ENCODE peak calls at places on chromosomes 13 and 19, in six cellular contexts. J is DND-41, G is body of pancreas, L is aorta, P is left ventricle myocardium inferior, X is lower lobe of right lung. D is an unnamed sample. For H3K4me1, the result is how much of the 10 kb centered on the place peaks cover.

GRCh38 chr19:3968556-3969434 is 2.1 kb downstream of the DAPK3 start:
- DNase-seq in J (peak), G (peak), L (peak), P (peak), X (peak), D (peak)

GRCh38 chr19:13692096-13692495 is 72.2 kb upstream of the MRI1 start:
- DNase-seq in J (no peak), G (no peak), L (peak), P (no peak), X (no peak), D (peak)

GRCh38 chr13:25633108-25633507 is 261.3 kb downstream of the ATP8A2 start:
- DNase-seq in J (no peak), G (no peak), L (no peak), P (no peak), X (no peak), D (no peak)

GRCh38 chr19:51783373-51783772 is 11.6 kb upstream of the FPR3 start:
- DNase-seq in J (no peak), G (no peak), L (no peak), P (no peak), X (no peak), D (peak)

GRCh38 chr13:51912511-51913225 is 50.9 kb downstream of the CCDC70 start:
- DNase-seq in J (no peak), G (no peak), L (no peak), P (no peak), X (no peak), D (no peak)

GRCh38 chr13:112869202-112870061 is 99.6 kb upstream of the MCF2L start:
- DNase-seq in J (no peak), G (no peak), L (no peak), P (no peak), X (no peak), D (no peak)

GRCh38 chr13:30235206-30235605 is 72.1 kb downstream of the KATNAL1 start:
- DNase-seq in J (no peak), G (no peak), L (no peak), P (no peak), X (no peak), D (peak)

GRCh38 chr13:105817011-105817410 is 718.5 kb downstream of the EFNB2 start:
- DNase-seq in J (no peak), G (no peak), L (no peak), P (no peak), X (no peak), D (no peak)

GRCh38 chr13:42745655-42746054 is 35.7 kb upstream of the FAM216B start:
- DNase-seq in J (no peak), G (no peak), L (no peak), P (no peak), X (no peak), D (peak)

GRCh38 chr13:61546413-61546812 is 130.8 kb upstream of the PCDH20 start:
- DNase-seq in J (no peak), G (no peak), L (no peak), P (no peak), X (no peak), D (no peak)

GRCh38 chr13:94153586-94153985 is 325.9 kb downstream of the DCT start:
- DNase-seq in J (no peak), G (no peak), L (no peak), P (no peak), X (no peak), D (no peak)

GRCh38 chr13:89115307-89115706 is 1444.1 kb downstream of the SLITRK5 start:
- DNase-seq in J (no peak), G (no peak), L (no peak), P (no peak), X (no peak), D (no peak)

GRCh38 chr13:95002968-95003813 is 290.8 kb upstream of the SOX21 start:
- DNase-seq in J (no peak), G (no peak), L (no peak), P (no peak), X (no peak), D (no peak)

GRCh38 chr13:32726374-32727037 is 140.3 kb downstream of the PDS5B start:
- DNase-seq in J (no peak), G (no peak), L (no peak), P (no peak), X (no peak), D (peak)

GRCh38 chr13:95896302-95896701 is 156.9 kb downstream of the UGGT2 start:
- DNase-seq in J (no peak), G (no peak), L (no peak), P (no peak), X (no peak), D (no peak)

GRCh38 chr19:45780146-45780447 is 2.2 kb downstream of the DMPK start:
- DNase-seq in J (no peak), G (no peak), L (no peak), P (no peak), X (no peak), D (no peak)

GRCh38 chr19:49513746-49514118 is 1.3 kb downstream of the FCGRT start:
- DNase-seq in J (no peak), G (no peak), L (no peak), P (no peak), X (no peak), D (no peak)

GRCh38 chr13:39058040-39058439 is 19.8 kb downstream of the NHLRC3 start:
- DNase-seq in J (no peak), G (no peak), L (no peak), P (no peak), X (no peak), D (no peak)

GRCh38 chr13:88840085-88840484 is 1168.9 kb downstream of the SLITRK5 start:
- DNase-seq in J (no peak), G (no peak), L (no peak), P (no peak), X (no peak), D (no peak)

GRCh38 chr19:14073925-14074838 is 1.6 kb downstream of the MISP3 start:
- DNase-seq in J (peak), G (no peak), L (no peak), P (no peak), X (no peak), D (peak)

GRCh38 chr19:7461841-7462629 is 26.8 kb downstream of the PEX11G start:
- DNase-seq in J (no peak), G (no peak), L (no peak), P (no peak), X (no peak), D (no peak)

GRCh38 chr19:39474139-39474620 is 6.5 kb upstream of the TIMM50 start:
- DNase-seq in J (peak), G (peak), L (no peak), P (peak), X (peak), D (peak)

GRCh38 chr13:18951412-18951811 is 230.2 kb downstream of the TUBA3C start:
- DNase-seq in J (no peak), G (no peak), L (peak), P (no peak), X (no peak), D (no peak)

GRCh38 chr13:36965767-36966166 is 33.4 kb downstream of the ALG5 start:
- DNase-seq in J (no peak), G (no peak), L (no peak), P (no peak), X (no peak), D (peak)

GRCh38 chr13:60453490-60453889 is 56.5 kb downstream of the TDRD3 start:
- DNase-seq in J (no peak), G (no peak), L (no peak), P (no peak), X (no peak), D (peak)

GRCh38 chr19:4130635-4131438 is 6.9 kb upstream of the MAP2K2 start:
- DNase-seq in J (no peak), G (no peak), L (no peak), P (no peak), X (no peak), D (peak)

GRCh38 chr19:3324405-3324856 is 42.0 kb upstream of the NFIC start:
- DNase-seq in J (peak), G (peak), L (peak), P (peak), X (peak), D (no peak)

GRCh38 chr13:110683203-110683883 is 22.6 kb downstream of the CARS2 start:
- DNase-seq in J (no peak), G (no peak), L (no peak), P (no peak), X (no peak), D (peak)

GRCh38 chr13:48975101-48975925 is at the start of gene FNDC3A:
- DNase-seq in J (peak), G (peak), L (peak), P (peak), X (peak), D (peak)

GRCh38 chr13:42660367-42660965 is 86.5 kb downstream of the TNFSF11 start:
- DNase-seq in J (no peak), G (no peak), L (no peak), P (no peak), X (no peak), D (peak)

GRCh38 chr13:111954681-111955411 is 112.1 kb upstream of the SOX1 start:
- DNase-seq in J (no peak), G (no peak), L (no peak), P (no peak), X (no peak), D (no peak)

GRCh38 chr19:53945441-53945840 is 17.3 kb upstream of the CACNG8 start:
- DNase-seq in J (no peak), G (no peak), L (no peak), P (no peak), X (no peak), D (peak)

GRCh38 chr19:35977446-35978222 is 17.4 kb upstream of the SDHAF1 start:
- DNase-seq in J (peak), G (no peak), L (no peak), P (no peak), X (no peak), D (peak)

GRCh38 chr19:43780706-43781525 is at the start of gene KCNN4:
- DNase-seq in J (no peak), G (no peak), L (peak), P (no peak), X (no peak), D (peak)

GRCh38 chr13:43191561-43191960 is 168.2 kb downstream of the DNAJC15 start:
- DNase-seq in J (no peak), G (no peak), L (no peak), P (no peak), X (no peak), D (no peak)

GRCh38 chr13:101382701-101383100 is 33.6 kb downstream of the NALCN start:
- DNase-seq in J (no peak), G (no peak), L (no peak), P (no peak), X (no peak), D (no peak)

GRCh38 chr19:42762782-42763181 is 2.7 kb downstream of the PSG8 start:
- DNase-seq in J (no peak), G (no peak), L (no peak), P (no peak), X (no peak), D (peak)

GRCh38 chr13:109666656-109667448 is 119.5 kb downstream of the IRS2 start:
- DNase-seq in J (no peak), G (no peak), L (no peak), P (no peak), X (no peak), D (peak)

DNA sequence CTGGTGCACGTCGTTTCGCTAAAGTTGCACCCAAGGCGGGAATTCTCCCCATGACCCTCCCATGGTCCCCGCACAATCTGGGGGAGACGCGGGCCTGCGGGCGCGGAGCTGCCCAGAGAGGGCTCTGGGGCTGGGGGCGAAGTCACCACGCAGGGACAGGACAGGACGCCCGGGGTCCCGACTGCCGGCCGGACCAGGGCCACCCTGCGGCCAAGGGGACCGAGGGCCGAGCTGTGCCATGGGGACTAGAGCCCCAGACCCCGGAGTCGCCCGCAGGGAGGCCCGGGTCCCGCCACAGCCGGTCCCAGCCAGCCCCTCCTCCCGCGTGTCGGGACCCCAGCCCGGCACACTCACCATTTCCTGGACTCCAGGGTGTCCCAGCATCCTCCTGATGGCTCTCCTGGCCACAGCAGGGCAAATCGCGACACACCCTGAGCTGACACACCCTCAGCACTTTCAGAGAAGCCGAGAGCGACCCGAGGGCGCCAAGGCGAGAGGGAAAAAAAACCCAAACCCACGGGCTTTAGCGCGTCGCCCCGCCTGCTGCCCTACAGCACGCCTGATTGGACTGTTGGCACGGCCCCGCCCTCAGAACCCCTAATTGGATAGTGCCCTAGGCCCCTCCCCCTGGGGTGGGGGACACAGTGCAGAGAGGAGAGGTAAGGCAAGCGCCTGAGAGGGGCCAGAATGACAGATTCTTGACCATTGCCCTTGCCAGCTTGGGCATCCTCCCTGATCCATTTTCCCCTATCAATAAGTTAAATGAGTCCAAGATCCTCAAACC is 28.6 kb downstream of the ZNF44 start:
- DNase-seq in J (no peak), G (no peak), L (no peak), P (no peak), X (no peak), D (no peak)
- H3K4me3 ChIP-seq in J (no peak), G (no peak), L (no peak), P (no peak), X (no peak), D (no peak)

GRCh38 chr13:40505196-40505595 is 161.2 kb downstream of the FOXO1 start:
- DNase-seq in J (no peak), G (no peak), L (no peak), P (no peak), X (no peak), D (no peak)
- H3K4me1 ChIP-seq in J (under half), G (under half), L (under half), P (under half), X (under half), D (under half)

DNA sequence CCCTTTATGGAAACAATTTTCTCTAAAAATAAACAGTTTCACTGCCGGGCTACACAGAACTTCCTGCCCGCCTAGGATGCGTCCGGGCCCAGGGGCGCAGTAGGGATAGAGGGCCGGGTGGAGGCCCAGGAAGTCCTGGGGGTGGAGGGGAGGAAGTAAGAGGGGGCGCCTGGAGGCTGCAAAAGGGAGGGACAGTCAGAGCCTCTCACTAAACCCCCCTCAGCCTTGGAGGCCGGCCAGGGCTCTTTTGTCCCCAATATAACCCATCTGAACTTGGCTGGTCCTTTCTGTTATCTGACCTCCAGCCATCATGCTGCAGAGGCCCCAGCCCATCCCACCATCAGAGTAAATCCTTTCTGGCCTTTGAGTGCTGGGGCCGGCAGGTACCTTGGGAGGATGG is 2.2 kb downstream of the KANK2 start:
- DNase-seq in J (no peak), G (no peak), L (no peak), P (peak), X (no peak), D (peak)
- H3K4me3 ChIP-seq in J (no peak), G (no peak), L (peak), P (peak), X (peak), D (peak)

GRCh38 chr19:2070436-2070827 is 19.4 kb upstream of the MKNK2 start:
- DNase-seq in J (no peak), G (no peak), L (no peak), P (no peak), X (no peak), D (no peak)

GRCh38 chr19:2077398-2077797 is 18.7 kb downstream of the MOB3A start:
- DNase-seq in J (no peak), G (no peak), L (no peak), P (no peak), X (no peak), D (no peak)

GRCh38 chr19:2076481-2077082 is 19.5 kb downstream of the MOB3A start:
- DNase-seq in J (no peak), G (no peak), L (no peak), P (no peak), X (no peak), D (no peak)

GRCh38 chr19:2070986-2071673 is 20.1 kb upstream of the MKNK2 start:
- DNase-seq in J (no peak), G (no peak), L (no peak), P (no peak), X (no peak), D (no peak)

GRCh38 chr19:2072757-2073551 is 21.9 kb upstream of the MKNK2 start:
- DNase-seq in J (no peak), G (no peak), L (no peak), P (no peak), X (no peak), D (no peak)
- H3K4me1 ChIP-seq in J (under half), G (under half), L (under half), P (under half), X (under half), D (under half)

GRCh38 chr13:99434258-99434788 is 66.9 kb upstream of the TM9SF2 start:
- DNase-seq in J (no peak), G (no peak), L (peak), P (no peak), X (no peak), D (no peak)

GRCh38 chr13:99439048-99439447 is 62.2 kb upstream of the TM9SF2 start:
- DNase-seq in J (no peak), G (no peak), L (no peak), P (no peak), X (no peak), D (no peak)

GRCh38 chr13:99435116-99435515 is 66.2 kb upstream of the TM9SF2 start:
- DNase-seq in J (no peak), G (no peak), L (no peak), P (no peak), X (no peak), D (no peak)

GRCh38 chr13:99436013-99436412 is 65.3 kb upstream of the TM9SF2 start:
- DNase-seq in J (no peak), G (no peak), L (no peak), P (no peak), X (no peak), D (no peak)

DNA sequence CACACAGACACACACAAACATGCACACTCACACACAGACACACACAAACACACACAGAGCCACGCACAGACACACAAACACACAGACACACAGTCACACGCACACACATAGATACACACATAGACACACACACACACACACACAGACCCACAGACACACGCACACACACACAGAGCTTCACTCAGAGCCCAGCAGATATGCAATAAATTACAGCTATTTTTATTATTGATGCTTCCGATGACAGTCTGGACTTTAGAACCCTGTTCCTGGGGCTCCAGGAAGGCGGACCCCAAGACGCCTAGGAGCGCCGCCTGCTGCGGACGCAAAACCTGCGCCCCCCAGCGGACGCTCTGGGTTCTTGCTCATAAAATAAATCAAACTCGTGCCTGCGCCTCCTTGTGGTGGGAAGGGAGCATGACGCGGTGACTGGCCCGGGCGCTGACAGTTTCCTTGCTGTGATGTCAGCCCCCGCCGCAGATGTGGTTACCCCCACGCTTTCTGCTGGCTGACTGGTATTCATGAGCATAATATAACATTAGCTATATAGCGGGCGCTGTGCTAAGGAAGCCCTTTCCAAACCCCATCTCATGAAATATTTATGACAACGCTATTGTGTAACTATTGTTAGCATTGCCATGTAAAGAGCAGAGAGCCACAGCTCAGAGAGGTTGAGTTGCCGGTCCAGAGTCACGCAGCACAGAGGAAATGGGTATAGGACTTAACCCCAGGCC is 64.4 kb upstream of the TM9SF2 start:
- DNase-seq in J (peak), G (peak), L (peak), P (peak), X (peak), D (peak)
- H3K4me3 ChIP-seq in J (no peak), G (no peak), L (no peak), P (no peak), X (no peak), D (peak)

DNA sequence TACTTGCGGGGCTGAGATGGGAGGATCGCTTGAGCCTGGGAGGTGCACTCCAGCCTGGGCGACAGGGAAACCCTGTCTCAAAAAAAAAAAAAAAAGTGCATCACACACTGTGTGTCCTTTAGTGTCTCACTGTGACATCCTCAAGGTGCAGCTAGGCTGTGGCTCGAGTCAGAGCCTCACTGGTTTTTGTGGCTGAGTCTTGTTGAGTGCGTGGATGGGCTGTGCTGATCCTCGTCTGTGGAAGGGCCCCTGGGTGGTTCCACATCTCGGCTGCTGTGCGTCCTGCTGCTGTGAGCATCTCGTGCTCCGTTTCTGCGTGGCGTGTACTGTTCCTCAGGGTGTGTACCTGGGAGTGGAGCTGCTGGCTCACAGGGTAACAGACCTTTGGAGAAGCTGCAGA is 11.2 kb downstream of the STK11 start:
- DNase-seq in J (no peak), G (no peak), L (no peak), P (no peak), X (no peak), D (no peak)
- H3K4me1 ChIP-seq in J (under half), G (half or more), L (under half), P (half or more), X (half or more), D (under half)

GRCh38 chr19:41399091-41399490 is 1.5 kb downstream of the BCKDHA start:
- DNase-seq in J (no peak), G (no peak), L (no peak), P (no peak), X (no peak), D (no peak)
- H3K4me3 ChIP-seq in J (peak), G (no peak), L (no peak), P (peak), X (peak), D (peak)